ENCODE peak calls at places on chromosome 20, in four cellular contexts. I is GM12891, H is K562, R is GM12878. M is an unnamed sample.

GRCh38 chr20:36218380-36219064 is 17.8 kb upstream of the AAR2 start:
- DNase-seq in I (no peak), H (no peak), R (no peak), M (no peak)

GRCh38 chr20:43667341-43668132 is 623 bp downstream of the MYBL2 start:
- DNase-seq in I (peak), H (peak), R (no peak), M (peak)

GRCh38 chr20:25148181-25148981 is 47.1 kb upstream of the ENTPD6 start:
- DNase-seq in I (no peak), H (no peak), R (no peak), M (no peak)

GRCh38 chr20:5667703-5668528 is 82.3 kb upstream of the SHLD1 start:
- DNase-seq in I (no peak), H (no peak), R (no peak), M (no peak)

GRCh38 chr20:23142162-23143050 is 56.3 kb upstream of the CD93 start:
- DNase-seq in I (peak), H (no peak), R (peak), M (no peak)

GRCh38 chr20:45308078-45308778 is at the start of gene MATN4:
- DNase-seq in I (no peak), H (no peak), R (no peak), M (no peak)

GRCh38 chr20:45080867-45081616 is 19.9 kb downstream of the KCNS1 start:
- DNase-seq in I (no peak), H (no peak), R (no peak), M (no peak)

GRCh38 chr20:31869942-31870702 is at the start of the genes DUSP15 and TTLL9:
- DNase-seq in I (no peak), H (no peak), R (no peak), M (no peak)

GRCh38 chr20:37454636-37455035 is 66.4 kb upstream of the NNAT start:
- DNase-seq in I (no peak), H (no peak), R (no peak), M (no peak)

GRCh38 chr20:53220482-53221307 is 248.5 kb downstream of the TSHZ2 start:
- DNase-seq in I (no peak), H (no peak), R (no peak), M (no peak)

GRCh38 chr20:53227523-53227922 is 255.4 kb downstream of the TSHZ2 start:
- DNase-seq in I (no peak), H (no peak), R (no peak), M (no peak)

GRCh38 chr20:53226788-53227187 is 254.6 kb downstream of the TSHZ2 start:
- DNase-seq in I (no peak), H (no peak), R (peak), M (no peak)

GRCh38 chr20:53222932-53223331 is 250.8 kb downstream of the TSHZ2 start:
- DNase-seq in I (no peak), H (no peak), R (no peak), M (no peak)

GRCh38 chr20:53224851-53225250 is 252.7 kb downstream of the TSHZ2 start:
- DNase-seq in I (no peak), H (no peak), R (no peak), M (no peak)
- TF ChIP-seq SPI1 in I (no peak), H (no peak), R (no peak), M (no peak)

GRCh38 chr20:53493201-53493908 is 100.3 kb downstream of the ZNF217 start:
- DNase-seq in I (no peak), H (no peak), R (no peak), M (no peak)
- TF ChIP-seq SPI1 in I (no peak), H (no peak), R (no peak), M (no peak)

GRCh38 chr20:12177657-12178293 is 260.1 kb downstream of the BTBD3 start:
- DNase-seq in I (no peak), H (no peak), R (no peak), M (no peak)

GRCh38 chr20:12175538-12175937 is 257.8 kb downstream of the BTBD3 start:
- DNase-seq in I (no peak), H (no peak), R (no peak), M (no peak)

GRCh38 chr20:12173333-12173732 is 255.6 kb downstream of the BTBD3 start:
- DNase-seq in I (no peak), H (no peak), R (no peak), M (no peak)

GRCh38 chr20:12170406-12170805 is 252.7 kb downstream of the BTBD3 start:
- DNase-seq in I (no peak), H (no peak), R (no peak), M (no peak)

DNA sequence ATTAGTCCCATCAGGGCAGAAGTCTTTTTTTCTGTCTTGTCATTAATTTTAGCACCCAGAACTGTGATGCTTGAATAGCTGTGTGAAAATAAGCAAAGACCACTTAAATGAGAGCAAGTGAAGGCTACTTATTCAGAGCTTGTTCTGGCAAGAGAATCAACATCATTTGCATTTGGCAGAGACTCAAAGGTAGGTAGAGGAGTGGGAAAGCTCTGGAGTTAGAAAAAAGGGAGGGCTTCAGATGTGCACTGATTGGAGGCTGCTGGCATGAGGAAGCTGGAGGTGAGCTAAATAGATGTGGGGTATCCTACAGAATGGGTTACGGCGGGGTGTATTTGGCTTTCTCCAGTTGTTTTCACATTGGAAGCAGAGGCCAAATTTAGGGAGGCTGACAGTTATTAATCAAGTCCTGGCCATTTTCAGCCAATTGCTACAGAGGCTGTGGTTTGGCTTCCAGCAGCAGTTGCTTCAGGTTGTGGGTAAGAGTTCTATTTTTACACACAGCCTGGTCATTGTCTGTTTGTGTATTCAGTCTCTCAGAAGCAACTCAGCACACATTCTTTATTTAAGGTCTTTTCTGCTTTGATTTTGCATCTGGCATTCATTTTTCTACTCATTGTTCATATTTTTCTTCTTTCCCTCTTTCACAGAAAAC is 254.4 kb downstream of the BTBD3 start:
- DNase-seq in I (no peak), H (no peak), R (no peak), M (no peak)
- TF ChIP-seq SPI1 in I (no peak), H (no peak), R (no peak), M (no peak)

DNA sequence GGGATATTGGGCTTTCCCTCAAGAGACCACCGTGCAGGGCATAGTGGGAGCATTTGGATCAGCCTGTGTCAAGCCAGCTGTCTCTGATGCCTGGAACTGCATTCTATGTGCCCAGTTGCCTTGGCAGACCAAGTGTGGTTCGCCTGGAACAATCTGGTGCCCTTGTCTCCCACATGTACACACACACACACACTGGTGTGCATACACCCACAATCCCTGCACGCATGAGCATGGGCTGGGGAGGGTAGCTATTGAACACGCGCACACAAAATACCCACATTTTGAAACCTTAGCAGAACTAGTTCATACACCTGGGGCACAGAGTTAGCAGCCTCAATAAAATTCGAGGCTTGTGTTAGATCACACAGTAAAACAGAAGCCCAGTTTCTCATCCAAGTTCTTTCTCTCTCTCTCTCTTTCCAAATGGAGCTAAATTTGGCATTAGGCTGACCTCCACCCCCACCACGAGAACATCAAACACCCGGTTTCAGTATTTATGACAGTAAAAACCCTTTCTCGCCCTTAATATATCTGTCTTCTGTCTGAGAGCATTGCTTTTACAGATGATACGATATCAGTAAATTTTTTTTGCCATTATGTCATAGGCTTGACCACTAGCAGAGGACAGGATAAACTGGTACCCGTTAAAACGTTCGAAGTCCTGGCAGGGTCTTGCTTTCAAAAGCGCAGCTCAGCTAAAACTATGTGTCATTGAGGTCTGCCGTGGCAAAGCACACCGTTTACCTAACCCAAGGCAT is 18.2 kb upstream of the NFATC2 start:
- DNase-seq in I (no peak), H (no peak), R (no peak), M (no peak)
- TF ChIP-seq SPI1 in I (no peak), H (no peak), R (no peak), M (no peak)

GRCh38 chr20:41345729-41346067 is 5.1 kb downstream of the LPIN3 start:
- DNase-seq in I (no peak), H (no peak), R (no peak), M (no peak)

GRCh38 chr20:41347523-41348429 is 7.2 kb downstream of the LPIN3 start:
- DNase-seq in I (no peak), H (no peak), R (no peak), M (no peak)

GRCh38 chr20:41342474-41343464 is 2.1 kb downstream of the LPIN3 start:
- DNase-seq in I (no peak), H (no peak), R (no peak), M (no peak)

GRCh38 chr20:41344938-41345728 is 4.5 kb downstream of the LPIN3 start:
- DNase-seq in I (no peak), H (no peak), R (no peak), M (no peak)

GRCh38 chr20:41344477-41344876 is 3.9 kb downstream of the LPIN3 start:
- DNase-seq in I (no peak), H (no peak), R (no peak), M (no peak)
- TF ChIP-seq SPI1 in I (no peak), H (no peak), R (no peak), M (no peak)

GRCh38 chr20:61443541-61444126 is 191.6 kb downstream of the CDH4 start:
- DNase-seq in I (no peak), H (no peak), R (no peak), M (no peak)

GRCh38 chr20:61441537-61441936 is 189.5 kb downstream of the CDH4 start:
- DNase-seq in I (no peak), H (no peak), R (no peak), M (no peak)

GRCh38 chr20:61440548-61441055 is 188.5 kb downstream of the CDH4 start:
- DNase-seq in I (no peak), H (no peak), R (no peak), M (no peak)

GRCh38 chr20:61442718-61443117 is 190.7 kb downstream of the CDH4 start:
- DNase-seq in I (no peak), H (no peak), R (no peak), M (no peak)

GRCh38 chr20:61442075-61442670 is 190.1 kb downstream of the CDH4 start:
- DNase-seq in I (no peak), H (no peak), R (no peak), M (no peak)
- TF ChIP-seq SPI1 in I (no peak), H (no peak), R (no peak), M (no peak)

DNA sequence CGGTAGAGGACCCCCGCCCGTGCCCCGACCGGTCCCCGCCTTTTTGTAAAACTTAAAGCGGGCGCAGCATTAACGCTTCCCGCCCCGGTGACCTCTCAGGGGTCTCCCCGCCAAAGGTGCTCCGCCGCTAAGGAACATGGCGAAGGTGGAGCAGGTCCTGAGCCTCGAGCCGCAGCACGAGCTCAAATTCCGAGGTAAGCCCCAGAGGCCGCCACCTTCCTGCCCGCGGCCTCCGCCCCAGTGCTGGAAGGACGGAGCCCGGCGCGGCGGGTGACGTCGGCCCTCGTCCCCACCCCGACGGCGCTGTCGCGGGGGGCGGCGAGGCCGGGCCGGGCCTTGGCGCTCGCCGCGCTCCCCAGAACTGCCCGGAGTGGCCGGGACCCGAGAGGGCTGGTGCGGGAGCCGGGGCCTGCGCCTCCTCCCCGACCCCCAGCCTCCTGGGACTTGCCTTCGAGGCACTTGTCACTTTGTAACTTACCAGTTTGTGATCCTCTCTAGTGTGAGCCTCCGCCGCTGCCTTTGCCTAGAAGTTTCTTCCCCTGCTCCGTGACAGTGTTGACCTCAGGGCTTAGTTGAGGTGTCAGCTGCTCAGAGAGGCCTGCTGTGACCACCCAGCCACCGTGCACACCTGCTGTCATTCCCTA is 417 bp downstream of the VAPB start:
- DNase-seq in I (peak), H (peak), R (no peak), M (peak)
- TF ChIP-seq SPI1 in I (no peak), H (no peak), R (no peak), M (no peak)

GRCh38 chr20:56171087-56172012 is 77.2 kb upstream of the MC3R start:
- DNase-seq in I (no peak), H (no peak), R (no peak), M (no peak)
- TF ChIP-seq SPI1 in I (no peak), H (no peak), R (no peak), M (no peak)